ENCODE peak calls at places on chromosome 22, in nine cellular contexts. Y is activated CD8-positive, alpha-beta memory T cell treated with anti-CD3 and anti-CD28 coated beads for 24 hours; O is stimulated activated CD4-positive, alpha-beta T cell treated with anti-CD3 and anti-CD28 coated beads, Interleukin-15, amount 100 ng/mL, for 48 hours; G is stimulated activated CD8-positive, alpha-beta memory T cell treated with anti-CD3 and anti-CD28 coated beads, Interleukin-2, amount 100 ng/mL, for 48 hours; H is HFFc6; F is Calu3; L is H4; V is GM12865; X is cardiac muscle cell. Q is an unnamed sample.
A peak's percentile ranks its signal among the peaks of the same experiment; 100 is the strongest.

GRCh38 chr22:32579533-32580220 is 105.1 kb downstream of the FBXO7 start:
- DNase-seq in Y (no peak), O (no peak), G (no peak), H (peak; percentile 73), F (no peak), L (peak; percentile 79), V (no peak), X (no peak), Q (peak; percentile 86)

GRCh38 chr22:35065796-35066218 is at the start of gene ISX:
- DNase-seq in Y (no peak), O (no peak), G (no peak), H (no peak), F (no peak), L (no peak), V (no peak), X (no peak), Q (no peak)

GRCh38 chr22:35561796-35562526 is 21.3 kb downstream of the RASD2 start:
- DNase-seq in Y (no peak), O (no peak), G (no peak), H (peak; percentile 25), F (peak; percentile 38), L (peak; percentile 72), V (no peak), X (peak; percentile 74), Q (peak; percentile 85)

GRCh38 chr22:36022162-36022561 is 6.5 kb downstream of the RBFOX2 start:
- DNase-seq in Y (no peak), O (no peak), G (no peak), H (peak; percentile 53), F (no peak), L (no peak), V (no peak), X (peak; percentile 46), Q (no peak)

GRCh38 chr22:40477683-40478348 is 107.4 kb downstream of the SGSM3 start:
- DNase-seq in Y (no peak), O (no peak), G (no peak), H (no peak), F (no peak), L (no peak), V (no peak), X (no peak), Q (no peak)

GRCh38 chr22:44266811-44267760 is 45.7 kb downstream of the SHISAL1 start:
- DNase-seq in Y (no peak), O (no peak), G (no peak), H (no peak), F (no peak), L (no peak), V (no peak), X (no peak), Q (no peak)

GRCh38 chr22:27045103-27045940 is 387.9 kb downstream of the MIAT start:
- DNase-seq in Y (no peak), O (no peak), G (no peak), H (peak; percentile 34), F (peak; percentile 15), L (peak; percentile 49), V (no peak), X (peak; percentile 45), Q (peak; percentile 60)

GRCh38 chr22:38401336-38402084 is 53.5 kb downstream of the KCNJ4 start:
- DNase-seq in Y (no peak), O (no peak), G (no peak), H (no peak), F (no peak), L (no peak), V (no peak), X (no peak), Q (no peak)

GRCh38 chr22:35111244-35111643 is 45.3 kb downstream of the ISX start:
- DNase-seq in Y (no peak), O (no peak), G (no peak), H (no peak), F (no peak), L (no peak), V (no peak), X (no peak), Q (no peak)

GRCh38 chr22:25760848-25761595 is 19.0 kb downstream of the MYO18B start:
- DNase-seq in Y (no peak), O (no peak), G (no peak), H (no peak), F (no peak), L (no peak), V (no peak), X (no peak), Q (no peak)

GRCh38 chr22:50041361-50042065 is 16.6 kb downstream of the TTLL8 start:
- DNase-seq in Y (no peak), O (no peak), G (no peak), H (no peak), F (no peak), L (no peak), V (no peak), X (no peak), Q (no peak)

GRCh38 chr22:40560551-40560950 is 76.0 kb downstream of the MRTFA start:
- DNase-seq in Y (no peak), O (peak; percentile 7), G (no peak), H (peak; percentile 42), F (no peak), L (no peak), V (no peak), X (peak; percentile 33), Q (no peak)

GRCh38 chr22:27323646-27324045 is 477.9 kb downstream of the MN1 start:
- DNase-seq in Y (no peak), O (no peak), G (no peak), H (no peak), F (no peak), L (no peak), V (no peak), X (no peak), Q (peak; percentile 25)

GRCh38 chr22:20205464-20205963 is 54.7 kb upstream of the CCDC188 start:
- DNase-seq in Y (no peak), O (no peak), G (no peak), H (no peak), F (no peak), L (no peak), V (no peak), X (no peak), Q (no peak)

GRCh38 chr22:26364066-26365015 is 64.7 kb upstream of the ASPHD2 start:
- DNase-seq in Y (peak; percentile 68), O (peak; percentile 31), G (peak; percentile 12), H (peak; percentile 83), F (peak; percentile 70), L (peak; percentile 65), V (peak; percentile 87), X (peak; percentile 87), Q (peak; percentile 69)

GRCh38 chr22:20155330-20156041 is 4.6 kb upstream of the CCDC188 start:
- DNase-seq in Y (no peak), O (no peak), G (no peak), H (no peak), F (no peak), L (peak; percentile 63), V (peak; percentile 24), X (peak; percentile 24), Q (peak; percentile 82)

GRCh38 chr22:46033256-46034200 is 56.6 kb upstream of the WNT7B start:
- DNase-seq in Y (no peak), O (no peak), G (no peak), H (no peak), F (no peak), L (no peak), V (no peak), X (no peak), Q (no peak)

GRCh38 chr22:22371031-22371541 is 126.5 kb downstream of the VPREB1 start:
- DNase-seq in Y (no peak), O (no peak), G (no peak), H (no peak), F (no peak), L (no peak), V (no peak), X (peak; percentile 2), Q (peak; percentile 34)

GRCh38 chr22:22712092-22712658 is 67.8 kb downstream of the GGTLC2 start:
- DNase-seq in Y (peak; percentile 24), O (no peak), G (no peak), H (no peak), F (no peak), L (no peak), V (no peak), X (no peak), Q (no peak)

GRCh38 chr22:24494182-24494534 is 974 bp upstream of the UPB1 start:
- DNase-seq in Y (no peak), O (no peak), G (no peak), H (no peak), F (no peak), L (no peak), V (no peak), X (no peak), Q (no peak)

GRCh38 chr22:50186789-50187523 is 1.2 kb downstream of the TRABD start:
- DNase-seq in Y (no peak), O (no peak), G (no peak), H (no peak), F (no peak), L (no peak), V (peak; percentile 75), X (no peak), Q (no peak)

GRCh38 chr22:49659924-49660315 is 167.8 kb downstream of the BRD1 start:
- DNase-seq in Y (peak; percentile 50), O (no peak), G (no peak), H (no peak), F (no peak), L (no peak), V (no peak), X (no peak), Q (no peak)

GRCh38 chr22:48369789-48370507 is 1457.7 kb downstream of the BRD1 start:
- DNase-seq in Y (no peak), O (no peak), G (no peak), H (no peak), F (no peak), L (peak; percentile 10), V (no peak), X (no peak), Q (peak; percentile 92)

GRCh38 chr22:24957043-24957442 is 4.5 kb downstream of the KIAA1671 start:
- DNase-seq in Y (no peak), O (no peak), G (no peak), H (no peak), F (no peak), L (no peak), V (no peak), X (no peak), Q (no peak)

GRCh38 chr22:29782061-29782845 is 15.1 kb downstream of the UQCR10 start:
- DNase-seq in Y (no peak), O (no peak), G (no peak), H (peak; percentile 37), F (peak; percentile 56), L (no peak), V (no peak), X (peak; percentile 37), Q (no peak)

GRCh38 chr22:50571264-50572175 is 6.7 kb downstream of the CPT1B start:
- DNase-seq in Y (no peak), O (no peak), G (no peak), H (no peak), F (no peak), L (no peak), V (no peak), X (no peak), Q (no peak)

GRCh38 chr22:17072877-17073276 is 11.9 kb upstream of the IL17RA start:
- DNase-seq in Y (no peak), O (no peak), G (no peak), H (no peak), F (no peak), L (no peak), V (no peak), X (no peak), Q (no peak)

GRCh38 chr22:43298062-43298801 is 44.9 kb downstream of the SCUBE1 start:
- DNase-seq in Y (no peak), O (no peak), G (no peak), H (no peak), F (no peak), L (no peak), V (no peak), X (no peak), Q (no peak)

Q was measured in SJSA1.